ENCODE peak calls at places on chromosomes 16 and 17, in six cellular contexts. W, X, M, D, P and A are unnamed samples.

GRCh38 chr17:8709006-8709405 is 35.6 kb downstream of the CCDC42 start:
- DNase-seq in W (no peak), X (no peak), M (no peak), D (no peak), P (no peak), A (no peak)

GRCh38 chr17:66200685-66201092 is 8.8 kb upstream of the CEP112 start:
- DNase-seq in W (peak), X (peak), M (peak), D (peak), P (no peak), A (peak)

GRCh38 chr16:69188716-69189115 is 1.8 kb downstream of the SNTB2 start:
- DNase-seq in W (no peak), X (no peak), M (no peak), D (no peak), P (no peak), A (no peak)

GRCh38 chr17:47317119-47317518 is 6.6 kb upstream of the EFCAB13 start:
- DNase-seq in W (no peak), X (no peak), M (no peak), D (no peak), P (no peak), A (no peak)

GRCh38 chr16:13064821-13065220 is 163.4 kb downstream of the SHISA9 start:
- DNase-seq in W (no peak), X (no peak), M (no peak), D (no peak), P (no peak), A (no peak)

GRCh38 chr17:59607817-59608403 is 11.8 kb upstream of the CLTC start:
- DNase-seq in W (no peak), X (no peak), M (no peak), D (peak), P (no peak), A (no peak)

GRCh38 chr17:8345951-8346665 is 6.5 kb downstream of the ODF4 start:
- DNase-seq in W (no peak), X (no peak), M (peak), D (no peak), P (no peak), A (no peak)

GRCh38 chr16:79272141-79272577 is 328.4 kb downstream of the MAF start:
- DNase-seq in W (no peak), X (no peak), M (no peak), D (peak), P (peak), A (no peak)

GRCh38 chr16:89696598-89697128 is 4.8 kb downstream of the SPATA2L start:
- DNase-seq in W (no peak), X (no peak), M (no peak), D (peak), P (peak), A (no peak)

GRCh38 chr17:19374136-19374535 is 4.2 kb upstream of the MAPK7 start:
- DNase-seq in W (no peak), X (no peak), M (no peak), D (no peak), P (no peak), A (no peak)

GRCh38 chr17:65455972-65456343 is 105.5 kb downstream of the AXIN2 start:
- DNase-seq in W (no peak), X (no peak), M (no peak), D (peak), P (no peak), A (no peak)

GRCh38 chr17:32349503-32349853 is 479 bp upstream of the ZNF207 start:
- DNase-seq in W (no peak), X (no peak), M (no peak), D (peak), P (no peak), A (no peak)

GRCh38 chr17:15343749-15344148 is 2.4 kb upstream of the TEKT3 start:
- DNase-seq in W (no peak), X (no peak), M (no peak), D (no peak), P (no peak), A (no peak)

GRCh38 chr16:22235839-22236745 is 30.0 kb downstream of the EEF2K start:
- DNase-seq in W (no peak), X (no peak), M (no peak), D (no peak), P (no peak), A (no peak)

GRCh38 chr16:12063435-12063834 is 86.9 kb downstream of the SNX29 start:
- DNase-seq in W (no peak), X (no peak), M (no peak), D (no peak), P (peak), A (no peak)

GRCh38 chr17:13030459-13031305 is 12.9 kb upstream of the ELAC2 start:
- DNase-seq in W (no peak), X (peak), M (no peak), D (peak), P (no peak), A (no peak)

GRCh38 chr17:82353484-82353883 is 5.6 kb upstream of the TEX19 start:
- DNase-seq in W (no peak), X (no peak), M (no peak), D (no peak), P (no peak), A (no peak)

GRCh38 chr16:28107232-28107631 is 43.7 kb upstream of the GSG1L start:
- DNase-seq in W (no peak), X (no peak), M (no peak), D (no peak), P (no peak), A (no peak)

GRCh38 chr17:58378895-58379824 is 27.2 kb upstream of the SUPT4H1 start:
- DNase-seq in W (no peak), X (no peak), M (no peak), D (no peak), P (no peak), A (no peak)

GRCh38 chr16:17259751-17260270 is 210.9 kb downstream of the XYLT1 start:
- DNase-seq in W (no peak), X (no peak), M (no peak), D (no peak), P (no peak), A (no peak)

GRCh38 chr17:57186231-57187019 is 69.9 kb upstream of the MSI2 start:
- DNase-seq in W (no peak), X (no peak), M (no peak), D (no peak), P (no peak), A (no peak)

GRCh38 chr17:16250635-16251034 is 33.6 kb downstream of the PIGL start:
- DNase-seq in W (peak), X (no peak), M (no peak), D (no peak), P (no peak), A (peak)

GRCh38 chr17:29219378-29220047 is 27.1 kb upstream of the CRYBA1 start:
- DNase-seq in W (no peak), X (peak), M (peak), D (peak), P (peak), A (peak)

GRCh38 chr16:67150833-67151396 is at the start of gene B3GNT9:
- DNase-seq in W (no peak), X (no peak), M (peak), D (no peak), P (peak), A (no peak)

GRCh38 chr17:79612468-79613194 is 1.8 kb upstream of the RBFOX3 start:
- DNase-seq in W (no peak), X (no peak), M (peak), D (peak), P (no peak), A (no peak)

GRCh38 chr17:64984181-64984580 is 64.9 kb upstream of the LRRC37A3 start:
- DNase-seq in W (no peak), X (no peak), M (no peak), D (no peak), P (no peak), A (no peak)

GRCh38 chr17:50483266-50483665 is 4.6 kb downstream of the RSAD1 start:
- DNase-seq in W (no peak), X (no peak), M (no peak), D (no peak), P (peak), A (no peak)

GRCh38 chr17:60161598-60162330 is 12.0 kb downstream of the CA4 start:
- DNase-seq in W (no peak), X (no peak), M (peak), D (no peak), P (peak), A (no peak)

GRCh38 chr16:51953541-51953940 is 593.4 kb downstream of the TOX3 start:
- DNase-seq in W (no peak), X (no peak), M (no peak), D (no peak), P (no peak), A (no peak)

GRCh38 chr17:280901-281300 is 71.7 kb downstream of the RPH3AL start:
- DNase-seq in W (no peak), X (no peak), M (peak), D (no peak), P (peak), A (no peak)

GRCh38 chr16:69193860-69194259 is 6.9 kb downstream of the SNTB2 start:
- DNase-seq in W (no peak), X (no peak), M (no peak), D (no peak), P (no peak), A (no peak)

GRCh38 chr16:84029297-84030096 is 13.1 kb downstream of the SLC38A8 start:
- DNase-seq in W (no peak), X (no peak), M (no peak), D (no peak), P (no peak), A (no peak)

GRCh38 chr16:57953857-57954256 is 17.1 kb downstream of the CNGB1 start:
- DNase-seq in W (no peak), X (no peak), M (no peak), D (no peak), P (no peak), A (no peak)

GRCh38 chr17:6239237-6239798 is 169.1 kb downstream of the WSCD1 start:
- DNase-seq in W (no peak), X (no peak), M (no peak), D (no peak), P (no peak), A (no peak)

GRCh38 chr17:51819341-51819740 is 339.2 kb downstream of the CA10 start:
- DNase-seq in W (no peak), X (no peak), M (no peak), D (no peak), P (no peak), A (no peak)

GRCh38 chr17:30240177-30240576 is 4.7 kb upstream of the SLC6A4 start:
- DNase-seq in W (no peak), X (no peak), M (no peak), D (no peak), P (no peak), A (no peak)

GRCh38 chr16:12219992-12220391 is 243.5 kb downstream of the SNX29 start:
- DNase-seq in W (no peak), X (no peak), M (no peak), D (no peak), P (no peak), A (no peak)

GRCh38 chr16:83973581-83974385 is 5.7 kb downstream of the NECAB2 start:
- DNase-seq in W (no peak), X (no peak), M (no peak), D (no peak), P (peak), A (no peak)

GRCh38 chr16:77782694-77783093 is 5.7 kb upstream of the VAT1L start:
- DNase-seq in W (no peak), X (no peak), M (no peak), D (no peak), P (no peak), A (no peak)
- TF ChIP-seq CTCF in W (peak), X (peak), M (no peak), D (no peak), P (peak), A (peak)

GRCh38 chr17:17609121-17609520 is 17.6 kb upstream of the PEMT start:
- DNase-seq in W (no peak), X (no peak), M (no peak), D (no peak), P (no peak), A (no peak)

GRCh38 chr17:17612085-17613022 is 20.8 kb upstream of the PEMT start:
- DNase-seq in W (no peak), X (no peak), M (no peak), D (no peak), P (no peak), A (no peak)

GRCh38 chr17:17613708-17614114 is 22.2 kb upstream of the PEMT start:
- DNase-seq in W (no peak), X (peak), M (peak), D (peak), P (no peak), A (peak)
- TF ChIP-seq CTCF in W (peak), X (peak), M (peak), D (peak), P (peak), A (peak)

GRCh38 chr17:68576811-68577551 is 24.2 kb downstream of the FAM20A start:
- DNase-seq in W (no peak), X (peak), M (no peak), D (no peak), P (no peak), A (peak)
- TF ChIP-seq CTCF in W (no peak), X (peak), M (no peak), D (no peak), P (no peak), A (peak)

GRCh38 chr17:38825762-38826247 is 684 bp upstream of the CWC25 start:
- DNase-seq in W (no peak), X (no peak), M (no peak), D (no peak), P (no peak), A (no peak)

GRCh38 chr17:38824899-38825761 is at the start of gene CWC25:
- DNase-seq in W (peak), X (peak), M (peak), D (peak), P (peak), A (peak)
- TF ChIP-seq CTCF in W (no peak), X (no peak), M (no peak), D (no peak), P (no peak), A (no peak)

DNA sequence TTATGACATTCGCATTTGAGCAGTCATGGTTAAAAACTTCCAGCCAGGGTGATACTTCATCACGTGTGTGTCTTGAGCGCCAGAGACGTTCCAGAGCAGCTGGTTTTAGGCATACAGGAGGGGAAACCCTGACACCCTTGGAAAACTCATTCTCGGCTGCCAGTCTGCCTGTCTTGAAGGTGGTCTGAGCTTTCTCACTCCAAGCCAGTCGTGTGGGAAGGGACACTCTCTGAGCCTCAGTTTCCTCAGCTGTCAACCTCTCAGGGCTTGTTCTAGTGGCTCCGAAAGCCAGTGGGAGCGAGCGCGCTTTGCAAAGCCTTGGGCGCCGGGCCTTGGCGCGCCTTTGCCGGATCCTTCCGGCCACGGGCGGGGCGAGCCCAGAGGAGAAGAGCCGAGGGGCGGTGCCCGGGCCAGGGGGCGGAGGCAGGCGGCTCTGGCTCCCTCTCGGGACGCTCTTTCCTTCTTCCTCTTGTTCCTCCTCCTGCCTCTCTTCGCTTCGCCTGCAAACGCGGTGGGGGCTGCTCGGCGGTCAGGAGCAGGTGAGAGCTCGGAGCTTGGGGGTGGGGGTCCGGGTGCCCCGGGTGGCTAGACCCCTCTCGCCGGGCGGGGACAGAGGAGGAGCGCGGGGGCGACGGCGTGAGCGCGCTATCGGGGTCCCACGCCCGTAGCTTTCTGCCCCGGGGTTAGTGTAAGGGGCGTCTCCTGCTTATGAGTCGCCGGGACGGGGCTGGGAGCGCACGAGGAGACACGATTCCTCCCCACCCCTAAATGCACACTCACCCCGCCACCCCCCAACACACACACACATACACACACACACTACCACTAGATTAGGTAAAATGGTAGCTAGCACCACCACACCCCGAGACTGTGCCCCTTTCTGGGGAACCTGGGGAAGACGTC is at the start of gene LDAF1:
- DNase-seq in W (no peak), X (no peak), M (peak), D (peak), P (peak), A (no peak)
- TF ChIP-seq CTCF in W (no peak), X (no peak), M (no peak), D (no peak), P (no peak), A (no peak)

GRCh38 chr17:41499714-41500113 is 5.7 kb downstream of the KRT13 start:
- DNase-seq in W (no peak), X (no peak), M (no peak), D (no peak), P (no peak), A (no peak)

GRCh38 chr17:41503202-41503601 is 2.2 kb downstream of the KRT13 start:
- DNase-seq in W (no peak), X (no peak), M (no peak), D (no peak), P (no peak), A (no peak)

GRCh38 chr17:41498276-41498675 is 7.1 kb downstream of the KRT13 start:
- DNase-seq in W (no peak), X (no peak), M (no peak), D (no peak), P (no peak), A (no peak)

GRCh38 chr17:41496803-41497484 is 7.2 kb upstream of the KRT36 start:
- DNase-seq in W (peak), X (peak), M (peak), D (peak), P (peak), A (peak)

GRCh38 chr17:41500131-41500911 is 5.1 kb downstream of the KRT13 start:
- DNase-seq in W (no peak), X (peak), M (no peak), D (no peak), P (no peak), A (no peak)
- TF ChIP-seq CTCF in W (no peak), X (no peak), M (no peak), D (no peak), P (no peak), A (no peak)

GRCh38 chr16:4313563-4314531 is 2.0 kb upstream of the GLIS2 start:
- DNase-seq in W (no peak), X (no peak), M (peak), D (no peak), P (peak), A (no peak)
- TF ChIP-seq CTCF in W (peak), X (peak), M (peak), D (no peak), P (peak), A (peak)